ENCODE peak calls at places on chromosomes 11 and 22, in five cellular contexts. X, J, R, D and S are unnamed samples.
A peak's percentile ranks its signal among the peaks of the same experiment; 100 is the strongest.

GRCh38 chr11:11827272-11827671 is 14.5 kb upstream of the USP47 start:
- DNase-seq in D (no peak), X (no peak), R (no peak), J (no peak), S (no peak)

GRCh38 chr11:95282337-95282751 is 51.3 kb upstream of the SESN3 start:
- DNase-seq in D (no peak), R (no peak), J (no peak), X (no peak), S (no peak)

GRCh38 chr11:65445604-65446445 is 23.2 kb downstream of the NEAT1 start:
- DNase-seq in J (peak; percentile 45), D (peak; percentile 48), X (no peak), R (no peak), S (no peak)

GRCh38 chr11:1482581-1483444 is 3.8 kb downstream of the MOB2 start:
- DNase-seq in X (no peak), J (no peak), R (peak; percentile 20), D (no peak), S (no peak)

GRCh38 chr11:104073950-104074349 is 37.5 kb downstream of the DDI1 start:
- DNase-seq in X (no peak), D (no peak), R (no peak), J (peak; percentile 61), S (no peak)

GRCh38 chr11:83222499-83222898 is 29.0 kb downstream of the ANKRD42 start:
- DNase-seq in R (no peak), J (peak; percentile 15), X (no peak), D (no peak), S (no peak)

GRCh38 chr22:36323182-36323854 is 64.4 kb downstream of the MYH9 start:
- DNase-seq in X (no peak), J (no peak), D (no peak), R (no peak), S (no peak)

GRCh38 chr11:110200241-110200640 is 96.2 kb downstream of the RDX start:
- DNase-seq in J (peak; percentile 77), X (no peak), R (peak; percentile 16), D (no peak), S (no peak)

GRCh38 chr11:70580036-70580805 is 181.9 kb downstream of the CTTN start:
- DNase-seq in X (no peak), R (no peak), D (no peak), J (no peak), S (no peak)

GRCh38 chr11:6468712-6469495 is 4.8 kb downstream of the TRIM3 start:
- DNase-seq in J (peak; percentile 84), D (no peak), X (no peak), R (peak; percentile 45), S (peak; percentile 20)

GRCh38 chr11:17954395-17955252 is 58.2 kb downstream of the SERGEF start:
- DNase-seq in X (no peak), D (no peak), R (no peak), J (peak; percentile 3), S (no peak)

GRCh38 chr22:30328466-30329049 is 1.8 kb upstream of the TBC1D10A start:
- DNase-seq in J (no peak), R (no peak), X (no peak), D (no peak), S (no peak)

GRCh38 chr11:117932426-117932825 is 3.2 kb upstream of the TMPRSS13 start:
- DNase-seq in D (no peak), J (no peak), R (peak; percentile 39), X (no peak), S (no peak)

GRCh38 chr22:49182416-49182815 is 645.3 kb downstream of the BRD1 start:
- DNase-seq in X (no peak), D (no peak), R (no peak), J (no peak), S (no peak)

GRCh38 chr11:16603890-16604783 is 134.3 kb upstream of the C11orf58 start:
- DNase-seq in J (no peak), X (no peak), D (no peak), R (no peak), S (no peak)

GRCh38 chr22:39546889-39547586 is 14.5 kb upstream of the RPS19BP1 start:
- DNase-seq in X (no peak), R (no peak), J (no peak), D (no peak), S (no peak)

GRCh38 chr22:43953988-43954771 is 1.1 kb upstream of the SAMM50 start:
- DNase-seq in X (no peak), J (no peak), R (no peak), D (no peak), S (no peak)

GRCh38 chr22:39239561-39240423 is 5.0 kb downstream of the PDGFB start:
- DNase-seq in X (no peak), R (no peak), D (no peak), J (no peak), S (no peak)

GRCh38 chr22:47713880-47714452 is 951.5 kb downstream of the TBC1D22A start:
- DNase-seq in R (no peak), J (no peak), X (no peak), D (no peak), S (no peak)

GRCh38 chr11:92413757-92414513 is 189.3 kb downstream of the FAT3 start:
- DNase-seq in X (no peak), R (no peak), D (no peak), J (no peak), S (no peak)

GRCh38 chr11:46480909-46481308 is 89.3 kb upstream of the CHRM4 start:
- DNase-seq in D (no peak), R (no peak), J (no peak), X (no peak), S (no peak)

GRCh38 chr11:65129649-65130441 is 4.5 kb downstream of the SYVN1 start:
- DNase-seq in X (no peak), R (no peak), J (no peak), D (no peak), S (no peak)

GRCh38 chr22:38071421-38072321 is 12.3 kb downstream of the SLC16A8 start:
- DNase-seq in X (no peak), D (no peak), R (no peak), J (no peak), S (no peak)

GRCh38 chr11:15826826-15827225 is 529.5 kb downstream of the SOX6 start:
- DNase-seq in D (no peak), J (peak; percentile 48), R (peak; percentile 42), X (no peak), S (no peak)

GRCh38 chr11:116272181-116272789 is 500.5 kb downstream of the BUD13 start:
- DNase-seq in R (no peak), X (no peak), D (no peak), J (no peak), S (no peak)

GRCh38 chr11:84558085-84558905 is 1068.8 kb downstream of the DLG2 start:
- DNase-seq in D (peak; percentile 17), R (peak; percentile 26), X (no peak), J (peak; percentile 27), S (peak; percentile 2)

GRCh38 chr11:84947970-84948600 is 679.1 kb downstream of the DLG2 start:
- DNase-seq in J (no peak), R (no peak), D (no peak), X (no peak), S (no peak)

GRCh38 chr22:41940853-41941765 is 5.8 kb downstream of the CENPM start:
- DNase-seq in J (peak; percentile 85), X (peak; percentile 83), D (peak; percentile 81), R (peak; percentile 91), S (no peak)

GRCh38 chr22:40613025-40613424 is 23.5 kb downstream of the MRTFA start:
- DNase-seq in J (no peak), R (no peak), X (no peak), D (no peak), S (no peak)

GRCh38 chr22:18147791-18148507 is 2.0 kb upstream of the USP18 start:
- DNase-seq in D (no peak), R (no peak), X (no peak), J (no peak), S (no peak)

GRCh38 chr22:42173183-42173926 is 42.7 kb upstream of the CYP2D6 start:
- DNase-seq in D (no peak), R (no peak), J (no peak), X (no peak), S (no peak)

GRCh38 chr11:71342951-71343827 is 90.8 kb upstream of the SHANK2 start:
- DNase-seq in D (no peak), X (no peak), J (no peak), R (peak; percentile 10), S (no peak)